ENCODE peak calls at places on chromosomes 1 and 21, in four cellular contexts. One of them, this sample, is unnamed.
A peak's percentile ranks its signal among the peaks of the same experiment; 100 is the strongest.

GRCh38 chr1:153404086-153404635 is 12.2 kb upstream of the S100A7A start:
- DNase-seq in A549: no peak
- DNase-seq in fibroblast of lung: no peak
- DNase-seq in mesenchymal stem cell: no peak
- DNase-seq in this sample: no peak

GRCh38 chr1:232084584-232085223 is 458.1 kb downstream of the DISC1 start:
- DNase-seq in A549: no peak
- DNase-seq in mesenchymal stem cell: peak; percentile 44
- DNase-seq in fibroblast of lung: peak; percentile 17
- DNase-seq in this sample: peak; percentile 24

GRCh38 chr1:205967555-205968335 is 24.5 kb upstream of the SLC26A9 start:
- DNase-seq in fibroblast of lung: no peak
- DNase-seq in mesenchymal stem cell: no peak
- DNase-seq in A549: no peak
- DNase-seq in this sample: peak; percentile 78

GRCh38 chr1:226457307-226457712 is 49.4 kb upstream of the PARP1 start:
- DNase-seq in A549: peak; percentile 9
- DNase-seq in fibroblast of lung: no peak
- DNase-seq in mesenchymal stem cell: no peak
- DNase-seq in this sample: no peak

GRCh38 chr1:189429610-189430009 is 1048.1 kb downstream of the BRINP3 start:
- DNase-seq in A549: peak; percentile 68
- DNase-seq in mesenchymal stem cell: peak; percentile 1
- DNase-seq in fibroblast of lung: peak; percentile 24
- DNase-seq in this sample: peak; percentile 37

GRCh38 chr1:226082959-226083302 is 20.4 kb downstream of the H3-3A start:
- DNase-seq in fibroblast of lung: peak; percentile 48
- DNase-seq in A549: peak; percentile 66
- DNase-seq in mesenchymal stem cell: peak; percentile 67
- DNase-seq in this sample: peak; percentile 42

GRCh38 chr1:52672946-52673345 is 25.2 kb downstream of the COA7 start:
- DNase-seq in mesenchymal stem cell: no peak
- DNase-seq in A549: no peak
- DNase-seq in fibroblast of lung: no peak
- DNase-seq in this sample: peak; percentile 53

GRCh38 chr1:206952182-206952581 is 5.9 kb upstream of the PIGR start:
- DNase-seq in mesenchymal stem cell: no peak
- DNase-seq in fibroblast of lung: peak; percentile 32
- DNase-seq in A549: peak; percentile 48
- DNase-seq in this sample: peak; percentile 66

GRCh38 chr1:234612352-234613127 is 2.6 kb upstream of the IRF2BP2 start:
- DNase-seq in mesenchymal stem cell: peak; percentile 99
- DNase-seq in fibroblast of lung: peak; percentile 99
- DNase-seq in A549: peak; percentile 99
- DNase-seq in this sample: peak; percentile 100

GRCh38 chr1:78143152-78143551 is 97.4 kb downstream of the GIPC2 start:
- DNase-seq in A549: no peak
- DNase-seq in mesenchymal stem cell: no peak
- DNase-seq in fibroblast of lung: no peak
- DNase-seq in this sample: no peak

GRCh38 chr1:151584278-151584677 is 27.6 kb upstream of the SNX27 start:
- DNase-seq in A549: no peak
- DNase-seq in fibroblast of lung: no peak
- DNase-seq in mesenchymal stem cell: no peak
- DNase-seq in this sample: peak; percentile 38

GRCh38 chr1:222891578-222891977 is 76.7 kb downstream of the DISP1 start:
- DNase-seq in A549: no peak
- DNase-seq in mesenchymal stem cell: peak; percentile 18
- DNase-seq in fibroblast of lung: no peak
- DNase-seq in this sample: no peak

GRCh38 chr1:7922301-7922700 is 18.3 kb downstream of the TNFRSF9 start:
- DNase-seq in mesenchymal stem cell: peak; percentile 41
- DNase-seq in A549: no peak
- DNase-seq in fibroblast of lung: peak; percentile 68
- DNase-seq in this sample: no peak

GRCh38 chr1:15916417-15916816 is 59.5 kb downstream of the ZBTB17 start:
- DNase-seq in mesenchymal stem cell: peak; percentile 57
- DNase-seq in fibroblast of lung: peak; percentile 23
- DNase-seq in A549: no peak
- DNase-seq in this sample: peak; percentile 76

GRCh38 chr1:83704350-83704749 is 294.6 kb downstream of the TTLL7 start:
- DNase-seq in A549: no peak
- DNase-seq in fibroblast of lung: no peak
- DNase-seq in mesenchymal stem cell: no peak
- DNase-seq in this sample: no peak

GRCh38 chr1:174344162-174344561 is 103.6 kb upstream of the GPR52 start:
- DNase-seq in A549: no peak
- DNase-seq in fibroblast of lung: no peak
- DNase-seq in mesenchymal stem cell: no peak
- DNase-seq in this sample: no peak

GRCh38 chr1:68600049-68600661 is 103.3 kb upstream of the DEPDC1 start:
- DNase-seq in fibroblast of lung: peak; percentile 1
- DNase-seq in mesenchymal stem cell: peak; percentile 18
- DNase-seq in A549: peak; percentile 0
- DNase-seq in this sample: peak; percentile 8

GRCh38 chr1:75233302-75233929 is 99.2 kb downstream of the LHX8 start:
- DNase-seq in A549: peak; percentile 23
- DNase-seq in fibroblast of lung: peak; percentile 35
- DNase-seq in mesenchymal stem cell: peak; percentile 37
- DNase-seq in this sample: peak; percentile 37

GRCh38 chr1:32291145-32291707 is 657 bp upstream of the HDAC1 start:
- DNase-seq in mesenchymal stem cell: peak; percentile 45
- DNase-seq in fibroblast of lung: peak; percentile 58
- DNase-seq in A549: peak; percentile 54
- DNase-seq in this sample: peak; percentile 61

GRCh38 chr1:33002006-33002405 is 34.7 kb downstream of the AK2 start:
- DNase-seq in A549: no peak
- DNase-seq in mesenchymal stem cell: no peak
- DNase-seq in fibroblast of lung: no peak
- DNase-seq in this sample: no peak

GRCh38 chr1:82813351-82813750 is 1012.6 kb downstream of the ADGRL2 start:
- DNase-seq in fibroblast of lung: no peak
- DNase-seq in mesenchymal stem cell: no peak
- DNase-seq in A549: no peak
- DNase-seq in this sample: no peak

GRCh38 chr1:171251741-171252300 is 3.5 kb downstream of the FMO1 start:
- DNase-seq in fibroblast of lung: peak; percentile 25
- DNase-seq in A549: peak; percentile 28
- DNase-seq in mesenchymal stem cell: peak; percentile 36
- DNase-seq in this sample: no peak

GRCh38 chr1:55155522-55155921 is 59.6 kb downstream of the USP24 start:
- DNase-seq in A549: no peak
- DNase-seq in fibroblast of lung: peak; percentile 38
- DNase-seq in mesenchymal stem cell: no peak
- DNase-seq in this sample: no peak

GRCh38 chr1:62385923-62386322 is 50.9 kb upstream of the USP1 start:
- DNase-seq in fibroblast of lung: no peak
- DNase-seq in mesenchymal stem cell: no peak
- DNase-seq in A549: no peak
- DNase-seq in this sample: no peak

GRCh38 chr1:162019006-162019405 is 4.7 kb downstream of the OLFML2B start:
- DNase-seq in fibroblast of lung: peak; percentile 89
- DNase-seq in A549: no peak
- DNase-seq in mesenchymal stem cell: no peak
- DNase-seq in this sample: peak; percentile 75

GRCh38 chr21:34517491-34518245 is 5.7 kb upstream of the KCNE1 start:
- DNase-seq in fibroblast of lung: no peak
- DNase-seq in mesenchymal stem cell: peak; percentile 36
- DNase-seq in A549: peak; percentile 16
- DNase-seq in this sample: no peak

GRCh38 chr21:31663584-31664249 is 4.2 kb downstream of the SOD1 start:
- DNase-seq in A549: no peak
- DNase-seq in fibroblast of lung: no peak
- DNase-seq in mesenchymal stem cell: no peak
- DNase-seq in this sample: no peak

GRCh38 chr1:32759521-32759980 is 57.0 kb upstream of the SYNC start:
- DNase-seq in mesenchymal stem cell: no peak
- DNase-seq in fibroblast of lung: no peak
- DNase-seq in A549: peak; percentile 55
- DNase-seq in this sample: peak; percentile 62

GRCh38 chr1:74650561-74650960 is 23.0 kb downstream of the ERICH3 start:
- DNase-seq in mesenchymal stem cell: peak; percentile 44
- DNase-seq in fibroblast of lung: peak; percentile 76
- DNase-seq in A549: no peak
- DNase-seq in this sample: peak; percentile 63

GRCh38 chr1:115288799-115289198 is 49.2 kb downstream of the NGF start:
- DNase-seq in mesenchymal stem cell: no peak
- DNase-seq in A549: no peak
- DNase-seq in fibroblast of lung: peak; percentile 75
- DNase-seq in this sample: no peak

GRCh38 chr1:198604973-198605372 is 33.9 kb upstream of the PTPRC start:
- DNase-seq in fibroblast of lung: no peak
- DNase-seq in A549: no peak
- DNase-seq in mesenchymal stem cell: no peak
- DNase-seq in this sample: no peak

GRCh38 chr1:57468661-57469523 is 45.0 kb upstream of the DAB1 start:
- DNase-seq in mesenchymal stem cell: no peak
- DNase-seq in fibroblast of lung: peak; percentile 90
- DNase-seq in A549: no peak
- DNase-seq in this sample: no peak

GRCh38 chr1:191533254-191533653 is 625.0 kb upstream of the RGS18 start:
- DNase-seq in A549: no peak
- DNase-seq in fibroblast of lung: no peak
- DNase-seq in mesenchymal stem cell: no peak
- DNase-seq in this sample: no peak

GRCh38 chr1:26336477-26337205 is 17.3 kb downstream of the CRYBG2 start:
- DNase-seq in A549: peak; percentile 72
- DNase-seq in fibroblast of lung: no peak
- DNase-seq in mesenchymal stem cell: no peak
- DNase-seq in this sample: peak; percentile 90

GRCh38 chr1:162840256-162840839 is 20.6 kb downstream of the CCDC190 start:
- DNase-seq in fibroblast of lung: no peak
- DNase-seq in A549: no peak
- DNase-seq in mesenchymal stem cell: peak; percentile 11
- DNase-seq in this sample: no peak

GRCh38 chr1:9200441-9200840 is 34.1 kb upstream of the H6PD start:
- DNase-seq in fibroblast of lung: no peak
- DNase-seq in A549: no peak
- DNase-seq in mesenchymal stem cell: no peak
- DNase-seq in this sample: peak; percentile 68

GRCh38 chr1:203796223-203796747 is 862 bp downstream of the ZBED6 start:
- DNase-seq in fibroblast of lung: peak; percentile 36
- DNase-seq in mesenchymal stem cell: peak; percentile 66
- DNase-seq in A549: peak; percentile 48
- DNase-seq in this sample: peak; percentile 34

GRCh38 chr21:45433301-45433700 is 28.3 kb downstream of the COL18A1 start:
- DNase-seq in A549: no peak
- DNase-seq in fibroblast of lung: no peak
- DNase-seq in mesenchymal stem cell: no peak
- DNase-seq in this sample: no peak
- H3K4me2 ChIP-seq in A549: peak overlapping the region; percentile 44
- H3K4me2 ChIP-seq in fibroblast of lung: no peak overlapping the region
- H3K4me2 ChIP-seq in mesenchymal stem cell: no peak overlapping the region
- H3K4me2 ChIP-seq in this sample: no peak overlapping the region

DNA sequence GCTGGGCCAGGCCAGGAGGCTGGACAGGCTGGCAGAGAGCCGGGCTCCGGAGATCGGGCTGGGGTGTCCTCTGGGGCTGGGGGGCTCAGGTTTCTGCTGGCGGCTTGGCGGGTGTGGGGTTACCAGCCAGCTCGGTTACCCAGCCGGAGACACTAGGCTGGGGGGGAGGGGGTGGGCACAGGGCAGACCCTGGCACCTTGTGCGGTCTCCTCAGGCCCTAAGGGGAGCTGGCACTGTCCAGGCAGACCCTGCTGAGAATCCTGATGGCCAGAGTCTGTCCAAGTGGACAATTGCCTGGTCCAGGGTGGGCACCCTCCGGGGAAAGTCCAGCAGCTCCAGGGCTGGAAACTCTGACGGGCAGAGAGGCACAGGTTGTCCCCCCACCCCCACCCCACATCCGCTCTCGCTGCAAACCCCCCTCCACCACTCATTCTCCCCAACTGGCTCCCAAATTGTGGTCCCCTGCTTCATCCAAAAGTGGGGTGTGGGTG is 6.7 kb downstream of the ZBTB7B start:
- DNase-seq in fibroblast of lung: no peak
- DNase-seq in A549: no peak
- DNase-seq in mesenchymal stem cell: no peak
- DNase-seq in this sample: no peak
- H3K4me1 ChIP-seq in fibroblast of lung: peaks cover 12% of the 10 kb centered on the region
- H3K4me1 ChIP-seq in A549: peaks cover 100% of the 10 kb centered on the region
- H3K4me1 ChIP-seq in mesenchymal stem cell: peaks cover 37% of the 10 kb centered on the region
- H3K4me1 ChIP-seq in this sample: peaks cover 52% of the 10 kb centered on the region

GRCh38 chr1:111878096-111878495 is 111.4 kb downstream of the KCND3 start:
- DNase-seq in fibroblast of lung: no peak
- DNase-seq in mesenchymal stem cell: no peak
- DNase-seq in A549: no peak
- DNase-seq in this sample: no peak
- H3K4me2 ChIP-seq in fibroblast of lung: no peak overlapping the region
- H3K4me2 ChIP-seq in mesenchymal stem cell: no peak overlapping the region
- H3K4me2 ChIP-seq in A549: no peak overlapping the region
- H3K4me2 ChIP-seq in this sample: no peak overlapping the region

GRCh38 chr1:109617291-109617801 is 2.1 kb downstream of the GNAT2 start:
- DNase-seq in fibroblast of lung: peak; percentile 97
- DNase-seq in mesenchymal stem cell: peak; percentile 94
- DNase-seq in A549: peak; percentile 22
- DNase-seq in this sample: peak; percentile 90
- H3K4me1 ChIP-seq in fibroblast of lung: peaks cover 26% of the 10 kb centered on the region
- H3K4me1 ChIP-seq in mesenchymal stem cell: peaks cover 27% of the 10 kb centered on the region
- H3K4me1 ChIP-seq in A549: peaks cover 31% of the 10 kb centered on the region
- H3K4me1 ChIP-seq in this sample: peaks cover 33% of the 10 kb centered on the region

GRCh38 chr1:3697810-3698209 is 45.5 kb downstream of the TP73 start:
- DNase-seq in A549: no peak
- DNase-seq in fibroblast of lung: no peak
- DNase-seq in mesenchymal stem cell: no peak
- DNase-seq in this sample: no peak

GRCh38 chr1:3697104-3697503 is 44.8 kb downstream of the TP73 start:
- DNase-seq in fibroblast of lung: no peak
- DNase-seq in mesenchymal stem cell: no peak
- DNase-seq in A549: no peak
- DNase-seq in this sample: no peak

GRCh38 chr1:3696689-3697088 is 44.4 kb downstream of the TP73 start:
- DNase-seq in fibroblast of lung: no peak
- DNase-seq in mesenchymal stem cell: no peak
- DNase-seq in A549: no peak
- DNase-seq in this sample: no peak

GRCh38 chr1:3693321-3693720 is 41.0 kb downstream of the TP73 start:
- DNase-seq in mesenchymal stem cell: no peak
- DNase-seq in fibroblast of lung: no peak
- DNase-seq in A549: no peak
- DNase-seq in this sample: no peak

GRCh38 chr1:3695326-3696217 is 43.3 kb downstream of the TP73 start:
- DNase-seq in A549: peak; percentile 40
- DNase-seq in mesenchymal stem cell: peak; percentile 34
- DNase-seq in fibroblast of lung: peak; percentile 11
- DNase-seq in this sample: no peak
- H3K4me2 ChIP-seq in A549: peak overlapping the region; percentile 80
- H3K4me2 ChIP-seq in mesenchymal stem cell: no peak overlapping the region
- H3K4me2 ChIP-seq in fibroblast of lung: no peak overlapping the region
- H3K4me2 ChIP-seq in this sample: no peak overlapping the region

GRCh38 chr1:110639724-110640386 is 33.7 kb upstream of the KCNA2 start:
- DNase-seq in A549: peak; percentile 20
- DNase-seq in mesenchymal stem cell: no peak
- DNase-seq in fibroblast of lung: no peak
- DNase-seq in this sample: peak; percentile 44
- H3K4me1 ChIP-seq in A549: no peaks in the 10 kb centered on the region
- H3K4me1 ChIP-seq in mesenchymal stem cell: no peaks in the 10 kb centered on the region
- H3K4me1 ChIP-seq in fibroblast of lung: peaks cover 4% of the 10 kb centered on the region
- H3K4me1 ChIP-seq in this sample: no peaks in the 10 kb centered on the region

GRCh38 chr1:2314297-2314802 is 77.0 kb downstream of the MORN1 start:
- DNase-seq in A549: peak; percentile 46
- DNase-seq in mesenchymal stem cell: peak; percentile 83
- DNase-seq in fibroblast of lung: peak; percentile 55
- DNase-seq in this sample: no peak
- H3K4me2 ChIP-seq in A549: peak overlapping the region; percentile 74
- H3K4me2 ChIP-seq in mesenchymal stem cell: peak overlapping the region; percentile 76
- H3K4me2 ChIP-seq in fibroblast of lung: peak overlapping the region; percentile 21
- H3K4me2 ChIP-seq in this sample: peak overlapping the region; percentile 36

This sample was measured in mammary epithelial cell.